ENCODE peak calls at places on chromosomes 6 and 20, in ten cellular contexts. One of them, this sample, is unnamed.

GRCh38 chr6:54244430-54244829 is 63.8 kb upstream of the TINAG start:
- DNase-seq in right atrium auricular region: no peak
- DNase-seq in left ventricle myocardium inferior: no peak
- DNase-seq in mucosa of descending colon: no peak
- DNase-seq in MM.1S: peak; percentile 38
- DNase-seq in astrocyte of the spinal cord: peak; percentile 36
- DNase-seq in psoas muscle: no peak
- DNase-seq in PC-9: no peak
- DNase-seq in ovary: no peak
- DNase-seq in heart right ventricle: no peak
- DNase-seq in this sample: peak; percentile 48

GRCh38 chr6:86822747-86823146 is 114.6 kb upstream of the HTR1E start:
- DNase-seq in right atrium auricular region: no peak
- DNase-seq in left ventricle myocardium inferior: no peak
- DNase-seq in mucosa of descending colon: no peak
- DNase-seq in MM.1S: no peak
- DNase-seq in astrocyte of the spinal cord: no peak
- DNase-seq in psoas muscle: no peak
- DNase-seq in PC-9: no peak
- DNase-seq in ovary: no peak
- DNase-seq in heart right ventricle: no peak
- DNase-seq in this sample: no peak

GRCh38 chr6:157647261-157647915 is 175.7 kb upstream of the SNX9 start:
- DNase-seq in right atrium auricular region: no peak
- DNase-seq in left ventricle myocardium inferior: no peak
- DNase-seq in mucosa of descending colon: no peak
- DNase-seq in MM.1S: no peak
- DNase-seq in astrocyte of the spinal cord: no peak
- DNase-seq in psoas muscle: no peak
- DNase-seq in PC-9: no peak
- DNase-seq in ovary: no peak
- DNase-seq in heart right ventricle: no peak
- DNase-seq in this sample: no peak

GRCh38 chr6:166237611-166238010 is 70.0 kb upstream of the TBXT start:
- DNase-seq in right atrium auricular region: no peak
- DNase-seq in left ventricle myocardium inferior: no peak
- DNase-seq in mucosa of descending colon: no peak
- DNase-seq in MM.1S: no peak
- DNase-seq in astrocyte of the spinal cord: no peak
- DNase-seq in psoas muscle: no peak
- DNase-seq in PC-9: no peak
- DNase-seq in ovary: no peak
- DNase-seq in heart right ventricle: no peak
- DNase-seq in this sample: no peak

GRCh38 chr20:36317675-36318074 is 11.5 kb downstream of the DLGAP4 start:
- DNase-seq in right atrium auricular region: no peak
- DNase-seq in left ventricle myocardium inferior: no peak
- DNase-seq in mucosa of descending colon: no peak
- DNase-seq in MM.1S: no peak
- DNase-seq in astrocyte of the spinal cord: no peak
- DNase-seq in psoas muscle: peak; percentile 18
- DNase-seq in PC-9: no peak
- DNase-seq in ovary: no peak
- DNase-seq in heart right ventricle: no peak
- DNase-seq in this sample: no peak

GRCh38 chr20:61823242-61823641 is 242.4 kb downstream of the TAF4 start:
- DNase-seq in right atrium auricular region: no peak
- DNase-seq in left ventricle myocardium inferior: no peak
- DNase-seq in mucosa of descending colon: no peak
- DNase-seq in MM.1S: no peak
- DNase-seq in astrocyte of the spinal cord: no peak
- DNase-seq in psoas muscle: no peak
- DNase-seq in PC-9: no peak
- DNase-seq in ovary: no peak
- DNase-seq in heart right ventricle: no peak
- DNase-seq in this sample: no peak

GRCh38 chr20:10701607-10702006 is 27.8 kb upstream of the JAG1 start:
- DNase-seq in right atrium auricular region: no peak
- DNase-seq in left ventricle myocardium inferior: no peak
- DNase-seq in mucosa of descending colon: no peak
- DNase-seq in MM.1S: no peak
- DNase-seq in astrocyte of the spinal cord: no peak
- DNase-seq in psoas muscle: no peak
- DNase-seq in PC-9: no peak
- DNase-seq in ovary: no peak
- DNase-seq in heart right ventricle: no peak
- DNase-seq in this sample: no peak

GRCh38 chr20:3753098-3753497 is 14.5 kb downstream of the ADISSP start:
- DNase-seq in right atrium auricular region: peak; percentile 73
- DNase-seq in left ventricle myocardium inferior: no peak
- DNase-seq in mucosa of descending colon: peak; percentile 89
- DNase-seq in MM.1S: no peak
- DNase-seq in astrocyte of the spinal cord: peak; percentile 65
- DNase-seq in psoas muscle: no peak
- DNase-seq in PC-9: peak; percentile 39
- DNase-seq in ovary: peak; percentile 68
- DNase-seq in heart right ventricle: peak; percentile 72
- DNase-seq in this sample: peak; percentile 77

GRCh38 chr6:43267619-43268347 is 24.5 kb downstream of the TTBK1 start:
- DNase-seq in right atrium auricular region: no peak
- DNase-seq in left ventricle myocardium inferior: no peak
- DNase-seq in mucosa of descending colon: peak; percentile 65
- DNase-seq in MM.1S: no peak
- DNase-seq in astrocyte of the spinal cord: no peak
- DNase-seq in psoas muscle: no peak
- DNase-seq in PC-9: no peak
- DNase-seq in ovary: no peak
- DNase-seq in heart right ventricle: no peak
- DNase-seq in this sample: no peak

GRCh38 chr6:170025341-170026271 is 265.3 kb downstream of the DLL1 start:
- DNase-seq in right atrium auricular region: no peak
- DNase-seq in left ventricle myocardium inferior: no peak
- DNase-seq in mucosa of descending colon: no peak
- DNase-seq in MM.1S: no peak
- DNase-seq in astrocyte of the spinal cord: no peak
- DNase-seq in psoas muscle: no peak
- DNase-seq in PC-9: no peak
- DNase-seq in ovary: peak; percentile 32
- DNase-seq in heart right ventricle: no peak
- DNase-seq in this sample: no peak

GRCh38 chr6:170024940-170025339 is 265.9 kb downstream of the DLL1 start:
- DNase-seq in right atrium auricular region: no peak
- DNase-seq in left ventricle myocardium inferior: peak; percentile 40
- DNase-seq in mucosa of descending colon: peak; percentile 59
- DNase-seq in MM.1S: no peak
- DNase-seq in astrocyte of the spinal cord: peak; percentile 5
- DNase-seq in psoas muscle: no peak
- DNase-seq in PC-9: no peak
- DNase-seq in ovary: peak; percentile 68
- DNase-seq in heart right ventricle: peak; percentile 42
- DNase-seq in this sample: no peak

GRCh38 chr6:170022291-170022722 is 268.6 kb downstream of the DLL1 start:
- DNase-seq in right atrium auricular region: no peak
- DNase-seq in left ventricle myocardium inferior: no peak
- DNase-seq in mucosa of descending colon: no peak
- DNase-seq in MM.1S: no peak
- DNase-seq in astrocyte of the spinal cord: no peak
- DNase-seq in psoas muscle: no peak
- DNase-seq in PC-9: no peak
- DNase-seq in ovary: no peak
- DNase-seq in heart right ventricle: no peak
- DNase-seq in this sample: no peak

GRCh38 chr6:170022827-170023619 is 267.9 kb downstream of the DLL1 start:
- DNase-seq in right atrium auricular region: no peak
- DNase-seq in left ventricle myocardium inferior: peak; percentile 46
- DNase-seq in mucosa of descending colon: no peak
- DNase-seq in MM.1S: no peak
- DNase-seq in astrocyte of the spinal cord: no peak
- DNase-seq in psoas muscle: no peak
- DNase-seq in PC-9: no peak
- DNase-seq in ovary: peak; percentile 50
- DNase-seq in heart right ventricle: peak; percentile 58
- DNase-seq in this sample: no peak

DNA sequence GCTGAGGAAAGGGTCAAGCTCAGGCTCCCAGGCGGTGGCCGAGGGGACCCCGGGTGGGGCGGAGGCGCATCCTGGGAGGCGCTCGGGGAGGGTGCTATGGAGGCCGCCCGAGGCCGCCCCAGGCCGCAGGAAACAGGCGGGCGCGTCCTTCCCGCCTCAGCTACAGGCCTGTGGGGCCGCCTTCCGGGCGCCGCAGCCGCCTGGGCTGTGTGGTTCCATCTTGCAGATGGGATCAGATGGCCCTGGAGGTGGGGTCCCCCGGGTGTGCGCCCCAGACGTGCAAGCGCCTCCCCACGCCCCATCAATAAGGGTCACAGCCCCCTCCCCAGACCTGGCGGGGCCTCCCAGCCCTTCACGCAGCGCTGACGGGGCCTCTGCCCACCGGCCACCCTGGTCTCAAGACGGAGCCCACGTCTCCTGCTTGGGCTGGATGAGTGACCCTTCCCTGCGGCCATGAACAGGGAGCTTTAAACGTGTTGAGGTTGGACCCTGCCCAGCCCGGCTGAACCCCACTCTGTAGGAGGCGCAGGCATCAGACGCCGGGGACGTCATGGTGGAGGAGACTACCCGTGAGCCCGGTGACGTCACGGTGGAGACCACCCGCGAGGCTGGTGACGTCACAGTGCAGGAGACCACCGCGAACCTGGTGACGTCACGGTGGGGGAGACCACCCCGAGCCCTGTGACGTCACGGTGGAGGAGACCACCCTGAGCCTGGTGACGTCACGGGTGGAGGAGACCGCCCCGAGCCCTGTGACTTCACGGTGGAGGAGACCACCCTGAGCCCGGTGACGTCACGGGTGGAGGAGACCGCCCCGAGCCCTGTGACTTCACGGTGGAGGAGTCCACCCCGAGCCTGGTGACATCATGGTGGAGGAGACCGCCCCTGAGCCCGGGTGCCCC is 267.0 kb downstream of the DLL1 start:
- DNase-seq in right atrium auricular region: no peak
- DNase-seq in left ventricle myocardium inferior: peak; percentile 48
- DNase-seq in mucosa of descending colon: no peak
- DNase-seq in MM.1S: no peak
- DNase-seq in astrocyte of the spinal cord: no peak
- DNase-seq in psoas muscle: no peak
- DNase-seq in PC-9: no peak
- DNase-seq in ovary: peak; percentile 32
- DNase-seq in heart right ventricle: peak; percentile 28
- DNase-seq in this sample: no peak
- H3K4me3 ChIP-seq in right atrium auricular region: peak overlapping the region; percentile 40
- H3K4me3 ChIP-seq in left ventricle myocardium inferior: peak overlapping the region; percentile 57
- H3K4me3 ChIP-seq in mucosa of descending colon: no peak overlapping the region
- H3K4me3 ChIP-seq in MM.1S: no peak overlapping the region
- H3K4me3 ChIP-seq in astrocyte of the spinal cord: no peak overlapping the region
- H3K4me3 ChIP-seq in psoas muscle: peak overlapping the region; percentile 15
- H3K4me3 ChIP-seq in PC-9: no peak overlapping the region
- H3K4me3 ChIP-seq in ovary: no peak overlapping the region
- H3K4me3 ChIP-seq in heart right ventricle: peak overlapping the region; percentile 36
- H3K4me3 ChIP-seq in this sample: no peak overlapping the region

DNA sequence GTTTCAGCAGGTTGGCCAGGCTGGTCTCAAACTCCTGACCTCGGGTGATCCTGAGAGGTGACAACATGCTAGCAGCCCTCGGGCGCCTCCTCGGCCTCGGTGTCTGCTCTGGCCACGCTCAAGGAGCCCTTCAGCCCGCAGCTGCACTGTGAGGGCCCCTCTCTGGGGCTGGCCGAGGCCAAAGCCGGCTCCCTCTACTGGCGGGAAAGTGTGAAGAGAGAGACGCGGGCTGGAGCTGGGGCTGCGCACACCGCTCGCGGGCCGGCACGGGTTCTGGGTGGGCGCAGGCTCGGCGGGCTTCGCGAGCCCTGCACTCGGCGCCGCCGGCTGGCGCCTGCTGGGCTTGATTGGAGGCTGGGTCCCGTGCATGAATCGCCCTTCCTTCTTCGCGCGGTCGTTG is 80.8 kb upstream of the RBM24 start:
- DNase-seq in right atrium auricular region: no peak
- DNase-seq in left ventricle myocardium inferior: no peak
- DNase-seq in mucosa of descending colon: no peak
- DNase-seq in MM.1S: no peak
- DNase-seq in astrocyte of the spinal cord: no peak
- DNase-seq in psoas muscle: no peak
- DNase-seq in PC-9: no peak
- DNase-seq in ovary: no peak
- DNase-seq in heart right ventricle: no peak
- DNase-seq in this sample: no peak
- TF ChIP-seq CTCF in right atrium auricular region: peak; percentile 24
- TF ChIP-seq CTCF in left ventricle myocardium inferior: no peak
- TF ChIP-seq CTCF in mucosa of descending colon: no peak
- TF ChIP-seq CTCF in MM.1S: no peak
- TF ChIP-seq CTCF in astrocyte of the spinal cord: peak; percentile 17
- TF ChIP-seq CTCF in psoas muscle: no peak
- TF ChIP-seq CTCF in PC-9: no peak
- TF ChIP-seq CTCF in ovary: no peak
- TF ChIP-seq CTCF in heart right ventricle: no peak
- TF ChIP-seq CTCF in this sample: peak; percentile 2

DNA sequence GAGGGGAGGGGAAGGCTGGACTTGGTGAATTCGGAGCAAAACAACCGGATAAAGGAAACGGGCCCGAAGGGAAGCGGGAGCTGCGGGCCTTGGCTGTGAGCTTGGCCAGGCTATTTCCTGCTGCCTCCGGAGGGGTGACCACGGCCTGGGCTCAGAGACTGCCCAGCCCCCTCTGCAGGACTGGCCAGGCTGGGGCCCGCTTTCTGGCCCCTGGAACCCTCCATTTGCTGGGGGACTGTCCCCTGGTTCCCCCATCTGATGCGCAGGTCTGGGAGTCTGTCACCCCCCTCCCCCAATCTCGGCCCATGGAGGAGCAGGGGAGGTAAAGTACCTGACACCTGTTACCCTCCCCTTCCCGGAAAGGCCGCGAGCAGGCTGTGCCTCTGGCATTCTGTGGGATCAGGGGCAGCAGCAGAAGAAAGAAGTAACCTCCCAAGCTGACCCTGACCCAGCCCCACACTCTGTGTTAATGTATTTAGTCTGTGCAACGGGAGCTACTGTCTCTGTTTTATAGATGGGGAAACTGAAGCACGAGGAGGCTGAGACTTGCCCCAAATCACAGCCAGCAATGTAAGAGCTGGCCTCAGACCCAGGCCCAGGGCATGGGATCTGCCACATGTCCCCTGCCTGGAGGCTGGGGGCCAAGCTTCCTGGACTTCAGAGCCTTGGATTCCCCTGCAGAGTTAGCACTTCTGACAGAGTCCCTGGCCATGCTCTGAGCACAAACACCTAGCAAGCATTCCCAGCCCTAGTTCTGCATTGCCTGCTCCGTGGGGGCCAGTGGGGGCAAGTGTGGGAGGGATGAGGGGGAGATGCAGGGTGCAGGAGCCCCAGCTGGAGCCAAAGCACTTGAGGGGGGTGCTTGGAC is 3.5 kb downstream of the C20orf204 start:
- DNase-seq in right atrium auricular region: no peak
- DNase-seq in left ventricle myocardium inferior: no peak
- DNase-seq in mucosa of descending colon: no peak
- DNase-seq in MM.1S: no peak
- DNase-seq in astrocyte of the spinal cord: no peak
- DNase-seq in psoas muscle: no peak
- DNase-seq in PC-9: no peak
- DNase-seq in ovary: no peak
- DNase-seq in heart right ventricle: no peak
- DNase-seq in this sample: no peak
- H3K4me3 ChIP-seq in right atrium auricular region: peak overlapping the region; percentile 55
- H3K4me3 ChIP-seq in left ventricle myocardium inferior: peak overlapping the region; percentile 69
- H3K4me3 ChIP-seq in mucosa of descending colon: no peak overlapping the region
- H3K4me3 ChIP-seq in MM.1S: peak overlapping the region; percentile 77
- H3K4me3 ChIP-seq in astrocyte of the spinal cord: peak overlapping the region; percentile 16
- H3K4me3 ChIP-seq in psoas muscle: peak overlapping the region; percentile 67
- H3K4me3 ChIP-seq in PC-9: peak overlapping the region; percentile 96
- H3K4me3 ChIP-seq in ovary: no peak overlapping the region
- H3K4me3 ChIP-seq in heart right ventricle: peak overlapping the region; percentile 58
- H3K4me3 ChIP-seq in this sample: peak overlapping the region; percentile 42

GRCh38 chr6:16761469-16762264 is 407 bp upstream of the ATXN1 start:
- DNase-seq in right atrium auricular region: peak; percentile 88
- DNase-seq in left ventricle myocardium inferior: peak; percentile 86
- DNase-seq in mucosa of descending colon: peak; percentile 91
- DNase-seq in MM.1S: peak; percentile 85
- DNase-seq in astrocyte of the spinal cord: peak; percentile 95
- DNase-seq in psoas muscle: peak; percentile 93
- DNase-seq in PC-9: peak; percentile 72
- DNase-seq in ovary: peak; percentile 89
- DNase-seq in heart right ventricle: peak; percentile 90
- DNase-seq in this sample: peak; percentile 89
- TF ChIP-seq CTCF in right atrium auricular region: peak; percentile 56
- TF ChIP-seq CTCF in left ventricle myocardium inferior: peak; percentile 45
- TF ChIP-seq CTCF in mucosa of descending colon: no peak
- TF ChIP-seq CTCF in MM.1S: peak; percentile 32
- TF ChIP-seq CTCF in astrocyte of the spinal cord: peak; percentile 22
- TF ChIP-seq CTCF in psoas muscle: peak; percentile 10
- TF ChIP-seq CTCF in PC-9: no peak
- TF ChIP-seq CTCF in ovary: no peak
- TF ChIP-seq CTCF in heart right ventricle: peak; percentile 55
- TF ChIP-seq CTCF in this sample: peak; percentile 1